ENCODE peak calls at places on chromosomes 3 and 15, in nine cellular contexts. One of them, this sample, is unnamed.

GRCh38 chr15:65682404-65682911 is 60.7 kb downstream of the SLC24A1 start:
- DNase-seq in gastrocnemius medialis: no peak
- DNase-seq in lower leg skin: no peak
- DNase-seq in HCT116: no peak
- DNase-seq in heart left ventricle: no peak
- DNase-seq in HepG2: no peak
- DNase-seq in IMR-90: no peak
- DNase-seq in esophagus muscularis mucosa: no peak
- DNase-seq in ovary: no peak
- DNase-seq in this sample: no peak

GRCh38 chr15:32053717-32054116 is 23.4 kb downstream of the CHRNA7 start:
- DNase-seq in gastrocnemius medialis: no peak
- DNase-seq in lower leg skin: no peak
- DNase-seq in HCT116: no peak
- DNase-seq in heart left ventricle: no peak
- DNase-seq in HepG2: no peak
- DNase-seq in IMR-90: no peak
- DNase-seq in esophagus muscularis mucosa: no peak
- DNase-seq in ovary: no peak
- DNase-seq in this sample: no peak

GRCh38 chr3:13233487-13234154 is 160.4 kb upstream of the IQSEC1 start:
- DNase-seq in gastrocnemius medialis: no peak
- DNase-seq in lower leg skin: no peak
- DNase-seq in HCT116: no peak
- DNase-seq in heart left ventricle: no peak
- DNase-seq in HepG2: no peak
- DNase-seq in IMR-90: no peak
- DNase-seq in esophagus muscularis mucosa: no peak
- DNase-seq in ovary: no peak
- DNase-seq in this sample: no peak

GRCh38 chr3:46110701-46111493 is 83.6 kb upstream of the XCR1 start:
- DNase-seq in gastrocnemius medialis: no peak
- DNase-seq in lower leg skin: peak
- DNase-seq in HCT116: peak
- DNase-seq in heart left ventricle: no peak
- DNase-seq in HepG2: no peak
- DNase-seq in IMR-90: peak
- DNase-seq in esophagus muscularis mucosa: no peak
- DNase-seq in ovary: no peak
- DNase-seq in this sample: peak

GRCh38 chr15:66940368-66940767 is 125.0 kb upstream of the SMAD3 start:
- DNase-seq in gastrocnemius medialis: no peak
- DNase-seq in lower leg skin: no peak
- DNase-seq in HCT116: no peak
- DNase-seq in heart left ventricle: no peak
- DNase-seq in HepG2: no peak
- DNase-seq in IMR-90: peak
- DNase-seq in esophagus muscularis mucosa: no peak
- DNase-seq in ovary: no peak
- DNase-seq in this sample: no peak

GRCh38 chr3:30516238-30516637 is 90.2 kb upstream of the TGFBR2 start:
- DNase-seq in gastrocnemius medialis: no peak
- DNase-seq in lower leg skin: no peak
- DNase-seq in HCT116: no peak
- DNase-seq in heart left ventricle: no peak
- DNase-seq in HepG2: no peak
- DNase-seq in IMR-90: peak
- DNase-seq in esophagus muscularis mucosa: no peak
- DNase-seq in ovary: no peak
- DNase-seq in this sample: no peak

GRCh38 chr3:196486263-196486662 is 17.3 kb downstream of the RNF168 start:
- DNase-seq in gastrocnemius medialis: no peak
- DNase-seq in lower leg skin: no peak
- DNase-seq in HCT116: no peak
- DNase-seq in heart left ventricle: no peak
- DNase-seq in HepG2: no peak
- DNase-seq in IMR-90: no peak
- DNase-seq in esophagus muscularis mucosa: no peak
- DNase-seq in ovary: no peak
- DNase-seq in this sample: no peak

GRCh38 chr15:40340038-40340739 is 550 bp downstream of the CCDC9B start:
- DNase-seq in gastrocnemius medialis: peak
- DNase-seq in lower leg skin: no peak
- DNase-seq in HCT116: no peak
- DNase-seq in heart left ventricle: peak
- DNase-seq in HepG2: no peak
- DNase-seq in IMR-90: peak
- DNase-seq in esophagus muscularis mucosa: no peak
- DNase-seq in ovary: peak
- DNase-seq in this sample: no peak

GRCh38 chr15:73930371-73930770 is 4.1 kb downstream of the LOXL1 start:
- DNase-seq in gastrocnemius medialis: no peak
- DNase-seq in lower leg skin: no peak
- DNase-seq in HCT116: no peak
- DNase-seq in heart left ventricle: peak
- DNase-seq in HepG2: no peak
- DNase-seq in IMR-90: peak
- DNase-seq in esophagus muscularis mucosa: no peak
- DNase-seq in ovary: peak
- DNase-seq in this sample: no peak

GRCh38 chr3:56323986-56324420 is 144.3 kb downstream of the ERC2 start:
- DNase-seq in gastrocnemius medialis: no peak
- DNase-seq in lower leg skin: no peak
- DNase-seq in HCT116: no peak
- DNase-seq in heart left ventricle: no peak
- DNase-seq in HepG2: no peak
- DNase-seq in IMR-90: peak
- DNase-seq in esophagus muscularis mucosa: peak
- DNase-seq in ovary: no peak
- DNase-seq in this sample: peak

GRCh38 chr3:194267744-194268658 is 83.1 kb downstream of the CPN2 start:
- DNase-seq in gastrocnemius medialis: no peak
- DNase-seq in lower leg skin: no peak
- DNase-seq in HCT116: no peak
- DNase-seq in heart left ventricle: peak
- DNase-seq in HepG2: peak
- DNase-seq in IMR-90: peak
- DNase-seq in esophagus muscularis mucosa: no peak
- DNase-seq in ovary: peak
- DNase-seq in this sample: no peak

GRCh38 chr3:140128217-140129137 is 193.5 kb downstream of the CLSTN2 start:
- DNase-seq in gastrocnemius medialis: no peak
- DNase-seq in lower leg skin: no peak
- DNase-seq in HCT116: peak
- DNase-seq in heart left ventricle: no peak
- DNase-seq in HepG2: peak
- DNase-seq in IMR-90: peak
- DNase-seq in esophagus muscularis mucosa: no peak
- DNase-seq in ovary: no peak
- DNase-seq in this sample: peak

GRCh38 chr3:58607816-58608215 is 30.6 kb upstream of the FAM107A start:
- DNase-seq in gastrocnemius medialis: no peak
- DNase-seq in lower leg skin: no peak
- DNase-seq in HCT116: no peak
- DNase-seq in heart left ventricle: no peak
- DNase-seq in HepG2: no peak
- DNase-seq in IMR-90: no peak
- DNase-seq in esophagus muscularis mucosa: no peak
- DNase-seq in ovary: no peak
- DNase-seq in this sample: no peak

GRCh38 chr15:74258456-74259323 is 22.6 kb downstream of the CCDC33 start:
- DNase-seq in gastrocnemius medialis: no peak
- DNase-seq in lower leg skin: no peak
- DNase-seq in HCT116: no peak
- DNase-seq in heart left ventricle: no peak
- DNase-seq in HepG2: no peak
- DNase-seq in IMR-90: no peak
- DNase-seq in esophagus muscularis mucosa: no peak
- DNase-seq in ovary: peak
- DNase-seq in this sample: no peak

GRCh38 chr15:55587321-55588069 is 650 bp downstream of the PYGO1 start:
- DNase-seq in gastrocnemius medialis: no peak
- DNase-seq in lower leg skin: no peak
- DNase-seq in HCT116: no peak
- DNase-seq in heart left ventricle: peak
- DNase-seq in HepG2: peak
- DNase-seq in IMR-90: peak
- DNase-seq in esophagus muscularis mucosa: no peak
- DNase-seq in ovary: peak
- DNase-seq in this sample: peak

DNA sequence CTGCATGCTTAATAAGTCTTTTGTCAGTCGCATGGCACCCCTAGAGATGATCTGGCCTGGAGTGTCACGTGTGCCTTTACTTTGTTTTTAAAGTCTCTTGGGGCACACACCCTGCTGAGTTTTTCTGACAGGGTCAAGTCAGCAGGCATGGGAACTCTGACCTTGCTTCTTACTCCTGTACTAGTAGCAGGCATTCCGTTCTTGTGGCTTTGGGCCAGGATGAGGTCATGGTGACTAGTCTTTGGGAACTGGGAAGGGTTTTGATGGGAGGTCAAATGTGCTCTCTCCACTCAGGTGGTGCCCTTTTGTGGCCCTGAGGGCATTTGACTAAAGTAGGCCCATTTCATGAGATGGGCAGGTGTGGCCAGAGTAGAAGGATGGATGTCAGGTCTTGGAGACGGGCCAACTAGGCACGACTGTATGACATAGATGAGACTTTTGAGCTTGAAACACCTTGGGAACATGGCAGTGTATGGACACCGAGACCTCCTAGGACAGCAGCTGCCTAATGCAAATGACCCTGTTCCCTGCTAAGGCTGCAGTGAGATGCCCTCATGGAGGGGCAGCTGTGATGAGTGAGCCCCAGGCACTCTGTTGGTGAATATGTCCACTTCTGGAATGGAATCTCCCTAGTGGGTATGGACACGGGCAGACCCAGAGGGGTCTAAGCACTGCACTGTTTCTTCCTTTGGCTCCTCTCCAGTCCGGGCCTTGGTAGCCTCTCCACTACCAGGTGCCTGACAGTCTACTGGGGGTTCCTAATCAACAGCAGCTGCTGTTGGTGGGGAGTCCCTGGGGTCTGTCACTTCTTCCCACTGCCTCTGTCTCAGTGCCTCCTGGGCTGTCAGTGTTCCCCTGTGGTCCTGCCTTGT is 16.4 kb downstream of the SRPRB start:
- DNase-seq in gastrocnemius medialis: no peak
- DNase-seq in lower leg skin: no peak
- DNase-seq in HCT116: peak
- DNase-seq in heart left ventricle: peak
- DNase-seq in HepG2: peak
- DNase-seq in IMR-90: peak
- DNase-seq in esophagus muscularis mucosa: peak
- DNase-seq in ovary: peak
- DNase-seq in this sample: peak
- TF ChIP-seq POLR2A in gastrocnemius medialis: no peak
- TF ChIP-seq POLR2A in lower leg skin: no peak
- TF ChIP-seq POLR2A in HCT116: no peak
- TF ChIP-seq POLR2A in heart left ventricle: no peak
- TF ChIP-seq POLR2A in HepG2: no peak
- TF ChIP-seq POLR2A in IMR-90: no peak
- TF ChIP-seq POLR2A in esophagus muscularis mucosa: no peak
- TF ChIP-seq POLR2A in ovary: no peak
- TF ChIP-seq POLR2A in this sample: no peak

GRCh38 chr3:172647823-172648222 is 63.0 kb downstream of the NCEH1 start:
- DNase-seq in gastrocnemius medialis: no peak
- DNase-seq in lower leg skin: no peak
- DNase-seq in HCT116: peak
- DNase-seq in heart left ventricle: no peak
- DNase-seq in HepG2: no peak
- DNase-seq in IMR-90: no peak
- DNase-seq in esophagus muscularis mucosa: peak
- DNase-seq in ovary: no peak
- DNase-seq in this sample: no peak
- TF ChIP-seq POLR2A in gastrocnemius medialis: no peak
- TF ChIP-seq POLR2A in lower leg skin: no peak
- TF ChIP-seq POLR2A in HCT116: no peak
- TF ChIP-seq POLR2A in heart left ventricle: no peak
- TF ChIP-seq POLR2A in HepG2: no peak
- TF ChIP-seq POLR2A in IMR-90: no peak
- TF ChIP-seq POLR2A in esophagus muscularis mucosa: no peak
- TF ChIP-seq POLR2A in ovary: no peak
- TF ChIP-seq POLR2A in this sample: no peak

DNA sequence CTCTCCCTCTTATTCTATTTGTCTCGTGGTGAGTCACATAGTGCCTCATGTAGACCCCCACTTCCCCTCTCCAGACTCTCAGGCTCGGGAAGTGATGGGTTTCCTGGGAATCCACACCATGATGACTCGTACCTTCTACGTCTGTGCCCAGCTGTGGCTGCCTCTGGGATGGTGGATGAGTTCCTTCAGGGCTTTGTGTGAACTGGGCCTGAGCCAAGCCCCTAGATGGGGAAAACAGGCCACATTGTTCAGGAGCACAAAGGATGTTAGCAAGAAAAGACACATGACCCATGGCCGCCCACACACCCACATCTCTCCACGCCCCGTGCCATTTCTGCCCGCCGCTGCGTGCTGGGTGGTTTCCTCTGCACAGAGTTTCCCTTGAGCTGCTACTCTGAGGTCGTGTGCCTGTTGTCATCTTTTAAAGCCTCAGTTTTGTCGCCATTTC is 10.5 kb downstream of the ISG20 start:
- DNase-seq in gastrocnemius medialis: no peak
- DNase-seq in lower leg skin: no peak
- DNase-seq in HCT116: peak
- DNase-seq in heart left ventricle: peak
- DNase-seq in HepG2: peak
- DNase-seq in IMR-90: peak
- DNase-seq in esophagus muscularis mucosa: no peak
- DNase-seq in ovary: no peak
- DNase-seq in this sample: peak
- TF ChIP-seq POLR2A in gastrocnemius medialis: no peak
- TF ChIP-seq POLR2A in lower leg skin: no peak
- TF ChIP-seq POLR2A in HCT116: no peak
- TF ChIP-seq POLR2A in heart left ventricle: no peak
- TF ChIP-seq POLR2A in HepG2: no peak
- TF ChIP-seq POLR2A in IMR-90: no peak
- TF ChIP-seq POLR2A in esophagus muscularis mucosa: no peak
- TF ChIP-seq POLR2A in ovary: no peak
- TF ChIP-seq POLR2A in this sample: no peak

DNA sequence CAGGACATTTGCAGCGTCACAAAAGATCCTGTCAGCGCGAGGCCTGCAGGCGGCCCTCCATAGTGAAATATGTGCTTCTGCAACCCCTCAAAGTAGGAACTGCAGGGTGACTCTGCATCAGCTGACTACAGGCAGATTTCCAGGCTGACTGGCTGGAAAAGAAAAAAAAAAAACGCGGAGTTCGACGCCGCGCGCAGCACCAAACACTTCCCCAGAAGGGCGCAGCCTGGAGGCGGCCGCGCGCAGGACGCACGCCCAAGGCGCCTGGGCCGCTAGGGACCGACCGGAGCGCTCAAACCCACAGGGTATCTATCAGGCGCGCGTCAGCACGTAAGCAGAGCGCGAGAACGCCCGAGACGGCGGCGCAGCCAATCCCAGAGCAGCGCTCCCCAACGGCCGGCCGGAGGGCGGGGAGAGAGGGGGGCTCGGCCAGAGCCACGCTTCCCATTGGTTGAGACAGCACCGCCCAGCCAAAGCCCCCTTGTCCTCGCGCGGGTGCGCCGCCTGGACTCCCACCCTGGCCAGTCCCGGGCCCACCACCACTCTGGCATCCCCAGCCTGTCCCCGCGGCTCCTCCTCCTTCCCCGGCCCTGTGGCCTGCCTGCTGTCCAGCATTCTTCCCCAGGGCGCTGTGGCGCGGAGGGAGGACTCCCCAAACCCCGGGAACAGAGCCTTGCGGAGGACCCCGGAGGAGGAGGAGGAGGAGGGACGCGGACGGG is 1.0 kb downstream of the BDH1 start:
- DNase-seq in gastrocnemius medialis: peak
- DNase-seq in lower leg skin: peak
- DNase-seq in HCT116: peak
- DNase-seq in heart left ventricle: peak
- DNase-seq in HepG2: no peak
- DNase-seq in IMR-90: peak
- DNase-seq in esophagus muscularis mucosa: peak
- DNase-seq in ovary: peak
- DNase-seq in this sample: peak
- TF ChIP-seq POLR2A in gastrocnemius medialis: peak
- TF ChIP-seq POLR2A in lower leg skin: no peak
- TF ChIP-seq POLR2A in HCT116: no peak
- TF ChIP-seq POLR2A in heart left ventricle: peak
- TF ChIP-seq POLR2A in HepG2: no peak
- TF ChIP-seq POLR2A in IMR-90: no peak
- TF ChIP-seq POLR2A in esophagus muscularis mucosa: peak
- TF ChIP-seq POLR2A in ovary: peak
- TF ChIP-seq POLR2A in this sample: peak